ENCODE peak calls at places on chromosomes 11 and 22, in nine cellular contexts. R is right lobe of liver, Y is tibial artery, B is endodermal cell, A is transverse colon, I is astrocyte of the cerebellum, L is fibroblast of lung, Z is mucosa of descending colon, P is fibroblast of mammary gland. C is an unnamed sample.

GRCh38 chr11:128593281-128593680 is 5.9 kb upstream of the ETS1 start:
- DNase-seq in R (no peak), Y (no peak), B (peak), A (no peak), I (peak), L (peak), Z (no peak), P (peak), C (peak)

GRCh38 chr11:73651252-73651651 is 4.9 kb downstream of the PLEKHB1 start:
- DNase-seq in R (no peak), Y (no peak), B (no peak), A (no peak), I (no peak), L (no peak), Z (no peak), P (no peak), C (no peak)

GRCh38 chr22:21710156-21710555 is 25.4 kb downstream of the YPEL1 start:
- DNase-seq in R (no peak), Y (no peak), B (no peak), A (no peak), I (no peak), L (no peak), Z (no peak), P (peak), C (peak)

GRCh38 chr22:24471570-24471969 is 23.6 kb upstream of the UPB1 start:
- DNase-seq in R (no peak), Y (peak), B (no peak), A (no peak), I (peak), L (peak), Z (no peak), P (peak), C (no peak)

GRCh38 chr11:76216536-76217326 is 10.4 kb upstream of the WNT11 start:
- DNase-seq in R (peak), Y (no peak), B (peak), A (no peak), I (no peak), L (no peak), Z (no peak), P (no peak), C (no peak)

GRCh38 chr11:129989437-129989836 is 13.2 kb downstream of the PRDM10 start:
- DNase-seq in R (no peak), Y (no peak), B (no peak), A (no peak), I (no peak), L (no peak), Z (peak), P (no peak), C (no peak)

GRCh38 chr11:76902121-76903014 is 41.6 kb downstream of the ACER3 start:
- DNase-seq in R (no peak), Y (no peak), B (no peak), A (no peak), I (no peak), L (no peak), Z (no peak), P (no peak), C (no peak)

GRCh38 chr11:4697583-4697982 is at the start of gene OR51E2:
- DNase-seq in R (no peak), Y (peak), B (peak), A (peak), I (peak), L (peak), Z (no peak), P (no peak), C (peak)

GRCh38 chr11:130179396-130180306 is 20.1 kb downstream of the ST14 start:
- DNase-seq in R (peak), Y (no peak), B (no peak), A (peak), I (no peak), L (no peak), Z (peak), P (no peak), C (no peak)

GRCh38 chr22:38554281-38554680 is 15.7 kb downstream of the DMC1 start:
- DNase-seq in R (no peak), Y (no peak), B (no peak), A (no peak), I (no peak), L (peak), Z (no peak), P (peak), C (peak)

GRCh38 chr11:3202759-3203158 is 15.9 kb downstream of the MRGPRG start:
- DNase-seq in R (peak), Y (no peak), B (peak), A (peak), I (no peak), L (no peak), Z (no peak), P (no peak), C (peak)
- H3K4me3 ChIP-seq in R (no peak), Y (no peak), B (peak), A (no peak), I (no peak), L (no peak), Z (no peak), P (no peak), C (no peak)

GRCh38 chr11:71425409-71425808 is 22.8 kb downstream of the DHCR7 start:
- DNase-seq in R (no peak), Y (no peak), B (no peak), A (no peak), I (no peak), L (no peak), Z (no peak), P (no peak), C (no peak)
- TF ChIP-seq CTCF in R (no peak), Y (no peak), B (peak), A (no peak), I (no peak), L (no peak), Z (no peak), P (peak), C (no peak)

GRCh38 chr11:66335531-66336233 is 552 bp downstream of the RIN1 start:
- DNase-seq in R (peak), Y (no peak), B (peak), A (no peak), I (no peak), L (peak), Z (no peak), P (peak), C (peak)

GRCh38 chr11:66336234-66337102 is at the start of gene RIN1:
- DNase-seq in R (peak), Y (no peak), B (peak), A (peak), I (peak), L (peak), Z (peak), P (peak), C (peak)

GRCh38 chr11:66333220-66333877 is 2.9 kb downstream of the RIN1 start:
- DNase-seq in R (peak), Y (no peak), B (no peak), A (no peak), I (no peak), L (no peak), Z (no peak), P (no peak), C (no peak)

GRCh38 chr11:66333896-66334604 is 2.2 kb downstream of the RIN1 start:
- DNase-seq in R (peak), Y (no peak), B (no peak), A (no peak), I (no peak), L (no peak), Z (no peak), P (no peak), C (no peak)

GRCh38 chr11:66334605-66335442 is 1.4 kb downstream of the RIN1 start:
- DNase-seq in R (peak), Y (no peak), B (no peak), A (no peak), I (no peak), L (no peak), Z (no peak), P (no peak), C (no peak)
- H3K4me3 ChIP-seq in R (no peak), Y (peak), B (no peak), A (no peak), I (peak), L (peak), Z (no peak), P (peak), C (peak)

GRCh38 chr11:33160587-33160986 is 693 bp downstream of the CSTF3 start:
- DNase-seq in R (no peak), Y (no peak), B (no peak), A (no peak), I (no peak), L (no peak), Z (no peak), P (no peak), C (no peak)

GRCh38 chr11:33157103-33158027 is 3.9 kb downstream of the CSTF3 start:
- DNase-seq in R (no peak), Y (no peak), B (no peak), A (no peak), I (no peak), L (peak), Z (no peak), P (peak), C (no peak)

GRCh38 chr11:33160147-33160546 is 1.1 kb downstream of the CSTF3 start:
- DNase-seq in R (no peak), Y (no peak), B (no peak), A (no peak), I (no peak), L (peak), Z (no peak), P (peak), C (peak)

GRCh38 chr11:33158596-33158995 is 2.7 kb downstream of the CSTF3 start:
- DNase-seq in R (no peak), Y (no peak), B (no peak), A (no peak), I (no peak), L (no peak), Z (no peak), P (no peak), C (no peak)

GRCh38 chr11:33161120-33162005 is at the start of gene CSTF3:
- DNase-seq in R (peak), Y (peak), B (peak), A (peak), I (peak), L (peak), Z (peak), P (peak), C (peak)
- TF ChIP-seq CTCF in R (peak), Y (peak), B (peak), A (peak), I (peak), L (peak), Z (peak), P (peak), C (peak)

GRCh38 chr22:23401111-23401909 is 178.8 kb downstream of the IGLL1 start:
- DNase-seq in R (peak), Y (peak), B (no peak), A (no peak), I (peak), L (peak), Z (no peak), P (peak), C (peak)

GRCh38 chr22:23403152-23403719 is 176.9 kb downstream of the IGLL1 start:
- DNase-seq in R (peak), Y (peak), B (no peak), A (no peak), I (no peak), L (no peak), Z (no peak), P (no peak), C (no peak)

GRCh38 chr22:23402275-23403151 is 177.6 kb downstream of the IGLL1 start:
- DNase-seq in R (peak), Y (peak), B (peak), A (peak), I (no peak), L (peak), Z (peak), P (peak), C (peak)

GRCh38 chr22:23400286-23400981 is 179.7 kb downstream of the IGLL1 start:
- DNase-seq in R (peak), Y (peak), B (no peak), A (no peak), I (no peak), L (no peak), Z (no peak), P (no peak), C (no peak)

GRCh38 chr22:23401910-23402274 is 178.2 kb downstream of the IGLL1 start:
- DNase-seq in R (peak), Y (peak), B (peak), A (no peak), I (no peak), L (no peak), Z (peak), P (no peak), C (no peak)
- H3K4me3 ChIP-seq in R (no peak), Y (no peak), B (peak), A (no peak), I (peak), L (no peak), Z (no peak), P (no peak), C (no peak)

GRCh38 chr11:1202154-1202775 is 20.6 kb upstream of the MUC5B start:
- DNase-seq in R (peak), Y (peak), B (peak), A (peak), I (no peak), L (no peak), Z (no peak), P (no peak), C (no peak)
- TF ChIP-seq CTCF in R (no peak), Y (no peak), B (no peak), A (no peak), I (no peak), L (no peak), Z (no peak), P (no peak), C (no peak)

GRCh38 chr22:40414306-40414705 is 43.9 kb downstream of the SGSM3 start:
- DNase-seq in R (no peak), Y (peak), B (no peak), A (no peak), I (no peak), L (peak), Z (no peak), P (peak), C (peak)
- H3K4me3 ChIP-seq in R (no peak), Y (no peak), B (no peak), A (no peak), I (no peak), L (no peak), Z (no peak), P (no peak), C (no peak)

DNA sequence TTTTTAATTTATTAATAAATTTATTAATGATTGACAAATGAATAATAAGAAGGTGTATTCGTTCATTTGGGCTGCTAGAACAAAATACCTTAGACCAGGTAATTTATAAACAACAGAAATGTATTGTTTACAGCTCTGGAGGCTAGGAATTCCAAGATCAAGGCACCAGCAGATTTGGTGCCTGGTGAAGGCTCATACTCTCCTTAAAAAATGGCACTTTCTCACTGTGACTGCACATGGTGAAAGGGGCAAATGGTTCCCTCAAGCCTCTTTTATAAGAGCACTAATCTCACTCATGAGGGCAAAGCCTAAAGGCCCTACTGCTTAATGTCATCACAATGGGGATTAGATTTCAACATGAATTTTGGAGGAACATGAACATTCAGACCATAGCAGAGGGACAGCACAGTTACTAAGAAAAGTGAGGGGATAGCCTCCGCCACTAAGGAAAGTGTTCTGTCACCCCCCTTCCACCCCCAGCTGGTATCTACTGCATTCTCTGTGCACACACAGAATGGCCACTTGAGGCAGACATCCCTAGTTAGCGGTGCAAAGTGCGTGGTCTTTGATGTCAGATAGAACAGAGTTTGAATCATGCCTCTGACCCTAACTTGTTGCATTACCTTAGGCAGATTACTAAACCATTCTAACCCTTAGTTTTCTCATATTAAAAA is 47.2 kb upstream of the CEP295 start:
- DNase-seq in R (no peak), Y (no peak), B (peak), A (no peak), I (no peak), L (no peak), Z (no peak), P (no peak), C (peak)
- TF ChIP-seq CTCF in R (no peak), Y (no peak), B (peak), A (no peak), I (peak), L (peak), Z (no peak), P (no peak), C (peak)

GRCh38 chr22:35645646-35646045 is 2.6 kb upstream of the APOL6 start:
- DNase-seq in R (no peak), Y (no peak), B (no peak), A (no peak), I (no peak), L (no peak), Z (no peak), P (no peak), C (no peak)

GRCh38 chr22:35649026-35649553 is 844 bp downstream of the APOL6 start:
- DNase-seq in R (no peak), Y (no peak), B (no peak), A (no peak), I (no peak), L (no peak), Z (no peak), P (no peak), C (no peak)

GRCh38 chr22:35651085-35651484 is 2.8 kb downstream of the APOL6 start:
- DNase-seq in R (no peak), Y (no peak), B (no peak), A (no peak), I (no peak), L (no peak), Z (no peak), P (no peak), C (no peak)

GRCh38 chr22:35648066-35649025 is at the start of gene APOL6:
- DNase-seq in R (no peak), Y (no peak), B (no peak), A (peak), I (no peak), L (peak), Z (peak), P (peak), C (peak)

DNA sequence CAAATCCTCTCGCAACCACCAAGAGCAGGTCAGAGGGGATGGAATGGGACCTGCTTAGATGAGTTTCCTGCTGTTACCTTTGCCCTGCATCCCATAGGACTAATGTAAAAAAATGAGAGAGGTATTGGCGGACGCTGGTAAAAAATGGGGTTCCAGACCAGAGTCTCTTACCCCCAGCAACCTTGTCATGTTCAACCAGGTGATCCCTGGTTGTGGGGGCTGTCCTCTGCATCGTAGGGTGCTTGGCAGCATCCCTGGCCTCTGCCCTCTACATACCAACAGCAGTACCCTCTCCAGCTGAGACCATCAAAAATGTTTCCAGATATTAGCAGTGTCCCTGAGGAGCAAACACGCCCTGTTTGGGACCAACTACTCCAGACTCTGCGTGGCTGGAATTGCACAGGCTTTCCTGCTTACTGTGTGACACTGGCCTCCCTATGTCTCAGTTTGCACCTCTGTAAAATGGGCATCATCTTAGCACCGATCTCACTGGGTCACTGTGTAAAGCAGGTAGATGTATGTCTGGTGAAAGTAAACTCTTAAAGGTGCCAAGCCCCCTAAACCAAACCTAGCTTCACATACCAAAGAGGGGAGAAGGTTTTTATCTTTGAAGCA is 1.5 kb downstream of the APOL6 start:
- DNase-seq in R (no peak), Y (no peak), B (no peak), A (no peak), I (no peak), L (no peak), Z (no peak), P (no peak), C (no peak)
- H3K4me3 ChIP-seq in R (peak), Y (peak), B (no peak), A (peak), I (no peak), L (peak), Z (no peak), P (no peak), C (peak)

C was measured in foreskin fibroblast.